ENCODE peak calls at places on chromosomes 16 and 17, in eight cellular contexts. D is pulmonary artery endothelial cell; V is KBM-7; M is naive thymus-derived CD4-positive, alpha-beta T cell; F is stimulated activated CD8-positive, alpha-beta memory T cell treated with anti-CD3 and anti-CD28 coated beads, Interleukin-15, amount 100 ng/mL, for 4 hours; W is NCI-H1092; L is effector memory CD4-positive, alpha-beta T cell; Q is cardiac muscle cell. C is an unnamed sample.

GRCh38 chr17:20059728-20060188 is 50.6 kb downstream of the SPECC1 start:
- DNase-seq in D (no peak), V (peak), M (no peak), F (no peak), W (no peak), L (no peak), Q (no peak), C (no peak)

GRCh38 chr16:28133666-28134065 is 70.2 kb upstream of the GSG1L start:
- DNase-seq in D (no peak), V (no peak), M (no peak), F (no peak), W (no peak), L (no peak), Q (no peak), C (no peak)

GRCh38 chr17:40958086-40958953 is 8.4 kb downstream of the KRT39 start:
- DNase-seq in D (no peak), V (no peak), M (no peak), F (no peak), W (no peak), L (no peak), Q (no peak), C (no peak)

GRCh38 chr17:81688616-81689015 is 4.8 kb downstream of the HGS start:
- DNase-seq in D (no peak), V (no peak), M (no peak), F (no peak), W (no peak), L (no peak), Q (no peak), C (no peak)

GRCh38 chr16:14301150-14302030 is 230.3 kb downstream of the MRTFB start:
- DNase-seq in D (no peak), V (peak), M (no peak), F (no peak), W (no peak), L (no peak), Q (peak), C (no peak)

GRCh38 chr17:80427366-80428282 is 12.7 kb downstream of the ENDOV start:
- DNase-seq in D (no peak), V (no peak), M (no peak), F (no peak), W (no peak), L (no peak), Q (no peak), C (no peak)

GRCh38 chr17:73620414-73620813 is 23.8 kb downstream of the SDK2 start:
- DNase-seq in D (no peak), V (no peak), M (no peak), F (no peak), W (no peak), L (no peak), Q (no peak), C (no peak)

GRCh38 chr16:88561485-88562369 is 8.5 kb upstream of the ZC3H18 start:
- DNase-seq in D (no peak), V (peak), M (peak), F (peak), W (no peak), L (peak), Q (peak), C (no peak)

GRCh38 chr17:37286430-37286829 is 89.4 kb upstream of the C17orf78 start:
- DNase-seq in D (no peak), V (no peak), M (no peak), F (no peak), W (no peak), L (no peak), Q (no peak), C (no peak)

GRCh38 chr17:77097772-77098171 is 43.0 kb upstream of the SEC14L1 start:
- DNase-seq in D (no peak), V (no peak), M (no peak), F (no peak), W (no peak), L (no peak), Q (no peak), C (no peak)

GRCh38 chr17:69480197-69480596 is 65.7 kb downstream of the MAP2K6 start:
- DNase-seq in D (no peak), V (no peak), M (no peak), F (no peak), W (no peak), L (no peak), Q (no peak), C (no peak)

GRCh38 chr17:44826123-44826790 is 3.8 kb downstream of the GJC1 start:
- DNase-seq in D (no peak), V (no peak), M (no peak), F (no peak), W (no peak), L (no peak), Q (no peak), C (no peak)

GRCh38 chr16:53159781-53160436 is 105.1 kb downstream of the CHD9 start:
- DNase-seq in D (peak), V (peak), M (no peak), F (no peak), W (peak), L (no peak), Q (peak), C (no peak)

GRCh38 chr17:76276069-76276431 is 10.9 kb downstream of the UBALD2 start:
- DNase-seq in D (no peak), V (no peak), M (no peak), F (no peak), W (no peak), L (no peak), Q (no peak), C (no peak)

GRCh38 chr17:20073056-20073979 is 64.2 kb downstream of the SPECC1 start:
- DNase-seq in D (no peak), V (peak), M (no peak), F (no peak), W (no peak), L (no peak), Q (no peak), C (no peak)

GRCh38 chr17:70310251-70310672 is 140.9 kb downstream of the KCNJ2 start:
- DNase-seq in D (no peak), V (no peak), M (no peak), F (no peak), W (no peak), L (no peak), Q (no peak), C (no peak)

GRCh38 chr17:41973457-41973856 is 6.9 kb downstream of the CNP start:
- DNase-seq in D (no peak), V (no peak), M (no peak), F (no peak), W (no peak), L (no peak), Q (no peak), C (no peak)

GRCh38 chr17:37194208-37194607 is 181.6 kb upstream of the C17orf78 start:
- DNase-seq in D (no peak), V (no peak), M (no peak), F (no peak), W (no peak), L (no peak), Q (no peak), C (no peak)

GRCh38 chr17:38879878-38880727 is 10.2 kb downstream of the LASP1 start:
- DNase-seq in D (peak), V (no peak), M (no peak), F (no peak), W (no peak), L (no peak), Q (peak), C (no peak)

GRCh38 chr16:49458656-49459445 is 85.2 kb downstream of the C16orf78 start:
- DNase-seq in D (no peak), V (no peak), M (no peak), F (no peak), W (no peak), L (no peak), Q (no peak), C (no peak)

GRCh38 chr16:66830422-66831404 is at the start of gene NAE1:
- DNase-seq in D (peak), V (peak), M (peak), F (peak), W (peak), L (peak), Q (peak), C (no peak)

GRCh38 chr16:53754938-53755910 is 51.3 kb downstream of the FTO start:
- DNase-seq in D (no peak), V (no peak), M (no peak), F (no peak), W (peak), L (no peak), Q (no peak), C (no peak)

GRCh38 chr16:35208001-35208935 is 1748.9 kb downstream of the TP53TG3F start:
- DNase-seq in D (no peak), V (no peak), M (no peak), F (no peak), W (no peak), L (no peak), Q (no peak), C (no peak)

GRCh38 chr16:54080524-54081008 is 206.0 kb downstream of the IRX3 start:
- DNase-seq in D (no peak), V (no peak), M (no peak), F (no peak), W (no peak), L (no peak), Q (no peak), C (no peak)

GRCh38 chr17:79824893-79825579 is 14.2 kb downstream of the CBX4 start:
- DNase-seq in D (no peak), V (no peak), M (no peak), F (no peak), W (no peak), L (no peak), Q (no peak), C (no peak)

GRCh38 chr17:30226878-30227277 is 8.6 kb downstream of the SLC6A4 start:
- DNase-seq in D (no peak), V (no peak), M (no peak), F (no peak), W (no peak), L (no peak), Q (no peak), C (no peak)

GRCh38 chr17:80822021-80822699 is 169.5 kb upstream of the CHMP6 start:
- DNase-seq in D (no peak), V (no peak), M (no peak), F (no peak), W (no peak), L (no peak), Q (no peak), C (no peak)

GRCh38 chr17:73349138-73349537 is 37.3 kb upstream of the CDC42EP4 start:
- DNase-seq in D (no peak), V (no peak), M (no peak), F (no peak), W (no peak), L (no peak), Q (no peak), C (no peak)

GRCh38 chr17:56434610-56435009 is 158.9 kb upstream of the NOG start:
- DNase-seq in D (no peak), V (no peak), M (no peak), F (no peak), W (no peak), L (no peak), Q (no peak), C (no peak)

GRCh38 chr17:63116967-63117366 is 150.9 kb downstream of the TANC2 start:
- DNase-seq in D (no peak), V (no peak), M (no peak), F (no peak), W (no peak), L (no peak), Q (no peak), C (no peak)

GRCh38 chr16:47625115-47625567 is 164.0 kb downstream of the PHKB start:
- DNase-seq in D (no peak), V (no peak), M (no peak), F (no peak), W (no peak), L (no peak), Q (no peak), C (no peak)

GRCh38 chr16:85724936-85725335 is 26.0 kb downstream of the C16orf74 start:
- DNase-seq in D (no peak), V (no peak), M (no peak), F (no peak), W (no peak), L (no peak), Q (no peak), C (no peak)

GRCh38 chr16:80948886-80949502 is 57.7 kb downstream of the CMC2 start:
- DNase-seq in D (no peak), V (peak), M (no peak), F (no peak), W (peak), L (no peak), Q (peak), C (no peak)